ENCODE peak calls at places on chromosome 6, in ten cellular contexts. I, O, D, K, E, F, G, B, A and W are unnamed samples.

GRCh38 chr6:3455121-3455489 is 1.7 kb downstream of the SLC22A23 start:
- DNase-seq in I (no peak), O (no peak), D (no peak), K (no peak), E (no peak), F (no peak), G (no peak), B (no peak), A (no peak), W (no peak)

GRCh38 chr6:166644631-166645030 is 17.6 kb upstream of the RPS6KA2 start:
- DNase-seq in I (no peak), O (no peak), D (no peak), K (no peak), E (no peak), F (no peak), G (no peak), B (no peak), A (no peak), W (no peak)

GRCh38 chr6:158290659-158291058 is 21.6 kb upstream of the TULP4 start:
- DNase-seq in I (no peak), O (no peak), D (no peak), K (no peak), E (no peak), F (no peak), G (no peak), B (no peak), A (no peak), W (no peak)

GRCh38 chr6:138945354-138945753 is 42.7 kb downstream of the REPS1 start:
- DNase-seq in I (no peak), O (no peak), D (no peak), K (no peak), E (no peak), F (no peak), G (no peak), B (no peak), A (no peak), W (no peak)

GRCh38 chr6:119145111-119145510 is 66.6 kb upstream of the FAM184A start:
- DNase-seq in I (no peak), O (no peak), D (no peak), K (no peak), E (no peak), F (no peak), G (no peak), B (no peak), A (no peak), W (no peak)

GRCh38 chr6:30202366-30202765 is 10.8 kb downstream of the TRIM26 start:
- DNase-seq in I (no peak), O (no peak), D (peak; percentile 18), K (no peak), E (no peak), F (no peak), G (no peak), B (no peak), A (no peak), W (no peak)

GRCh38 chr6:118890997-118891790 is 2.8 kb upstream of the ASF1A start:
- DNase-seq in I (no peak), O (no peak), D (no peak), K (no peak), E (no peak), F (no peak), G (no peak), B (no peak), A (no peak), W (no peak)

GRCh38 chr6:87639373-87639772 is 49.4 kb downstream of the ORC3 start:
- DNase-seq in I (no peak), O (no peak), D (no peak), K (no peak), E (no peak), F (no peak), G (no peak), B (no peak), A (no peak), W (no peak)

GRCh38 chr6:9204171-9204570 is 768.8 kb upstream of the SLC35B3 start:
- DNase-seq in I (no peak), O (no peak), D (peak; percentile 81), K (no peak), E (no peak), F (no peak), G (no peak), B (no peak), A (no peak), W (no peak)

GRCh38 chr6:100228437-100229424 is 234.7 kb upstream of the MCHR2 start:
- DNase-seq in I (peak; percentile 48), O (peak; percentile 31), D (peak; percentile 75), K (peak; percentile 66), E (peak; percentile 92), F (peak; percentile 82), G (no peak), B (no peak), A (peak; percentile 89), W (peak; percentile 73)

GRCh38 chr6:107318100-107318736 is 141.1 kb downstream of the PDSS2 start:
- DNase-seq in I (peak; percentile 55), O (peak; percentile 36), D (peak; percentile 49), K (peak; percentile 64), E (no peak), F (peak; percentile 44), G (peak; percentile 18), B (no peak), A (peak; percentile 64), W (peak; percentile 49)

GRCh38 chr6:161166176-161166575 is 107.7 kb downstream of the AGPAT4 start:
- DNase-seq in I (no peak), O (no peak), D (no peak), K (no peak), E (no peak), F (no peak), G (no peak), B (no peak), A (no peak), W (no peak)

GRCh38 chr6:166988674-166989201 is 10.5 kb upstream of the CEP43 start:
- DNase-seq in I (no peak), O (no peak), D (peak; percentile 43), K (no peak), E (no peak), F (no peak), G (no peak), B (no peak), A (no peak), W (no peak)

GRCh38 chr6:41377071-41377470 is 41.7 kb downstream of the NCR2 start:
- DNase-seq in I (no peak), O (no peak), D (no peak), K (no peak), E (no peak), F (no peak), G (no peak), B (no peak), A (no peak), W (no peak)
- H3K27me3 ChIP-seq in I (peaks cover 7% of the 10 kb centered on the region), O (no peaks in the 10 kb centered on the region), D (peaks cover 44% of the 10 kb centered on the region), K (peaks cover 91% of the 10 kb centered on the region), E (peaks cover 81% of the 10 kb centered on the region), F (no peaks in the 10 kb centered on the region), G (peaks cover 15% of the 10 kb centered on the region), B (peaks cover 33% of the 10 kb centered on the region), A (peaks cover 59% of the 10 kb centered on the region), W (peaks cover 33% of the 10 kb centered on the region)

DNA sequence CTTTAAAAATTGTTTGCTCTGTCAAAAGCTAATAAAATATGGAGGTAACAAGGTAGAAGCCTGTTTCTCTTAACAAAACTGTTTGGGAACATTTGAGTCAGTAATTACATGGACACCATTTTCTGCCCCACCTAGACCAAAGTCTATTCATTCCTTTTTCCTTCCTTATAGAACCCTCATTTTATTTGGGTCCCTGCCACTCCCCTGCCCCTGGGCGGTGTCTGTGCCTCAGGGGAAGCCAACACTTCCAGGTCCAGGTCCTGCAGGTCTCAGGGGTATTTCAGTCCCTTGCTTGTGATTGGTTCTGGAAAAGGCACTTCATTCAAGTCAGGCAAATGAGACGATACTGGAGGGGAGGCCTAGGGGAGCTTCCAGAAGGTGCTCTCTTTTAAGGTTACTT is 42.3 kb downstream of the SLC35D3 start:
- DNase-seq in I (no peak), O (no peak), D (no peak), K (no peak), E (no peak), F (no peak), G (no peak), B (no peak), A (no peak), W (no peak)
- H3K4me1 ChIP-seq in I (no peaks in the 10 kb centered on the region), O (no peaks in the 10 kb centered on the region), D (no peaks in the 10 kb centered on the region), K (peaks cover 2% of the 10 kb centered on the region), E (no peaks in the 10 kb centered on the region), F (no peaks in the 10 kb centered on the region), G (no peaks in the 10 kb centered on the region), B (no peaks in the 10 kb centered on the region), A (no peaks in the 10 kb centered on the region), W (no peaks in the 10 kb centered on the region)

GRCh38 chr6:111260570-111261298 is 173.4 kb downstream of the SLC16A10 start:
- DNase-seq in I (no peak), O (no peak), D (peak; percentile 35), K (peak; percentile 45), E (no peak), F (no peak), G (no peak), B (no peak), A (no peak), W (no peak)
- H3K4me3 ChIP-seq in I (no peak overlapping the region), O (no peak overlapping the region), D (peak overlapping the region; percentile 19), K (peak overlapping the region; percentile 89), E (no peak overlapping the region), F (no peak overlapping the region), G (no peak overlapping the region), B (peak overlapping the region; percentile 95), A (no peak overlapping the region), W (no peak overlapping the region)

DNA sequence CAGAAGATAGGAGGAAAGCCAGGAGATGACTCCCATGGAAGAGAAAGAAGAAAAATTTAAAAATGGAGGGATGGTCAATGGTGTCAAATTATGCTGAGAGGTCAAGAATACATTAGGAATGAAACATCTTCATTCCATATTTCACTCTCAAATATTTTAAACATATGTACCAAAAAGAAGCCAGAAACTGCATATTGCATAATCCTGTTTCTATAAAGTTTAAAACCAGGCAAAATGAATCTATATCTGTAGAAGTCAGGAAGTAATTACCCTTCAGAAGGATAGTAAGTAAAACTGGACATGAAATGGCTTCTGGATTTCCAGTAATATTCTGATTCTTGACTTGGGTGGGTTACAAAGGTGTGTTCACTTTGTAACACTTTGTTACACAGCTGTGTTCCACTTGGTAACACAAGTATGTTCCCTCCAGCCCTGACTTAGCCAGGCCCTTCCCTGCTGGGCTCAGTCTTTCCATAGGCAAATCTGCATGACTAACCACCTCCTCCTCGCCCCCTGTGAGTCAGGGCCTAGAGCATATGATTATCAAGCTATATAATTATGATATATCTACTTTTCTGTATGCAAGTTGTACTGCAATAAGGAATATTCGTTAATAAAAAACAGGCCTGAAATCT is 20.2 kb upstream of the C6orf141 start:
- DNase-seq in I (no peak), O (no peak), D (no peak), K (no peak), E (no peak), F (no peak), G (no peak), B (no peak), A (no peak), W (no peak)
- H3K27me3 ChIP-seq in I (no peaks in the 10 kb centered on the region), O (no peaks in the 10 kb centered on the region), D (no peaks in the 10 kb centered on the region), K (no peaks in the 10 kb centered on the region), E (no peaks in the 10 kb centered on the region), F (no peaks in the 10 kb centered on the region), G (no peaks in the 10 kb centered on the region), B (no peaks in the 10 kb centered on the region), A (no peaks in the 10 kb centered on the region), W (no peaks in the 10 kb centered on the region)

GRCh38 chr6:401239-401993 is 9.9 kb downstream of the IRF4 start:
- DNase-seq in I (no peak), O (no peak), D (no peak), K (no peak), E (no peak), F (no peak), G (no peak), B (no peak), A (no peak), W (no peak)
- H3K4me1 ChIP-seq in I (no peaks in the 10 kb centered on the region), O (no peaks in the 10 kb centered on the region), D (no peaks in the 10 kb centered on the region), K (no peaks in the 10 kb centered on the region), E (no peaks in the 10 kb centered on the region), F (no peaks in the 10 kb centered on the region), G (no peaks in the 10 kb centered on the region), B (no peaks in the 10 kb centered on the region), A (no peaks in the 10 kb centered on the region), W (no peaks in the 10 kb centered on the region)

GRCh38 chr6:125793280-125793679 is 2.5 kb downstream of the NCOA7 start:
- DNase-seq in I (no peak), O (no peak), D (no peak), K (no peak), E (no peak), F (no peak), G (no peak), B (no peak), A (no peak), W (no peak)
- H3K4me3 ChIP-seq in I (no peak overlapping the region), O (no peak overlapping the region), D (peak overlapping the region; percentile 84), K (peak overlapping the region; percentile 97), E (no peak overlapping the region), F (no peak overlapping the region), G (no peak overlapping the region), B (peak overlapping the region; percentile 14), A (peak overlapping the region; percentile 92), W (no peak overlapping the region)